ENCODE peak calls at places on chromosomes 11 and 22, in ten cellular contexts. B, D, U, K, R, Q, J, S, W and G are unnamed samples.

GRCh38 chr11:85475637-85476517 is 151.3 kb downstream of the DLG2 start:
- DNase-seq in B (no peak), D (no peak), U (no peak), K (no peak), R (no peak), Q (no peak), J (no peak), S (no peak), W (no peak), G (no peak)

GRCh38 chr11:117856252-117856651 is 20.2 kb downstream of the FXYD6 start:
- DNase-seq in B (no peak), D (no peak), U (no peak), K (no peak), R (no peak), Q (peak), J (no peak), S (no peak), W (no peak), G (no peak)

GRCh38 chr22:50002791-50003190 is 9.8 kb downstream of the IL17REL start:
- DNase-seq in B (no peak), D (no peak), U (no peak), K (no peak), R (no peak), Q (no peak), J (no peak), S (no peak), W (no peak), G (no peak)

GRCh38 chr11:2662430-2663299 is 37.1 kb downstream of the KCNQ1OT1 start:
- DNase-seq in B (no peak), D (no peak), U (no peak), K (no peak), R (no peak), Q (no peak), J (no peak), S (no peak), W (no peak), G (no peak)

GRCh38 chr11:63813035-63813562 is at the start of gene SPINDOC:
- DNase-seq in B (peak), D (peak), U (peak), K (peak), R (peak), Q (peak), J (peak), S (peak), W (peak), G (peak)

GRCh38 chr11:47415949-47416472 is 7.6 kb downstream of the SLC39A13 start:
- DNase-seq in B (peak), D (peak), U (no peak), K (no peak), R (peak), Q (no peak), J (peak), S (peak), W (peak), G (no peak)

GRCh38 chr22:37318255-37319109 is 36.2 kb downstream of the CYTH4 start:
- DNase-seq in B (no peak), D (peak), U (no peak), K (no peak), R (no peak), Q (no peak), J (no peak), S (no peak), W (no peak), G (no peak)

GRCh38 chr11:35267504-35267903 is 128.5 kb downstream of the CD44 start:
- DNase-seq in B (no peak), D (no peak), U (no peak), K (no peak), R (no peak), Q (no peak), J (peak), S (no peak), W (no peak), G (no peak)